ENCODE peak calls at places on chromosomes 7 and 10, in seven cellular contexts. One of them, this sample, is unnamed.
A peak's percentile ranks its signal among the peaks of the same experiment; 100 is the strongest.

GRCh38 chr10:71398991-71399375 is 2.3 kb downstream of the CDH23 start:
- DNase-seq in NCI-H1105: no peak
- DNase-seq in NCI-H1436: no peak
- DNase-seq in astrocyte of the spinal cord: no peak
- DNase-seq in cardiac fibroblast: no peak
- DNase-seq in RCC 7860: no peak
- DNase-seq in naive thymus-derived CD8-positive, alpha-beta T cell: no peak
- DNase-seq in this sample: no peak

GRCh38 chr10:116825901-116826300 is 23.4 kb upstream of the ENO4 start:
- DNase-seq in RCC 7860: no peak
- DNase-seq in cardiac fibroblast: no peak
- DNase-seq in NCI-H1436: no peak
- DNase-seq in astrocyte of the spinal cord: no peak
- DNase-seq in NCI-H1105: no peak
- DNase-seq in naive thymus-derived CD8-positive, alpha-beta T cell: no peak
- DNase-seq in this sample: no peak

GRCh38 chr7:44891791-44892190 is 6.5 kb upstream of the PURB start:
- DNase-seq in NCI-H1105: no peak
- DNase-seq in NCI-H1436: no peak
- DNase-seq in cardiac fibroblast: no peak
- DNase-seq in astrocyte of the spinal cord: no peak
- DNase-seq in RCC 7860: no peak
- DNase-seq in naive thymus-derived CD8-positive, alpha-beta T cell: no peak
- DNase-seq in this sample: no peak

GRCh38 chr10:31657471-31657844 is 271.2 kb downstream of the ARHGAP12 start:
- DNase-seq in cardiac fibroblast: peak; percentile 25
- DNase-seq in NCI-H1436: no peak
- DNase-seq in naive thymus-derived CD8-positive, alpha-beta T cell: no peak
- DNase-seq in NCI-H1105: no peak
- DNase-seq in RCC 7860: no peak
- DNase-seq in astrocyte of the spinal cord: no peak
- DNase-seq in this sample: no peak

GRCh38 chr10:127415901-127416630 is 133.0 kb upstream of the NPS start:
- DNase-seq in astrocyte of the spinal cord: no peak
- DNase-seq in cardiac fibroblast: no peak
- DNase-seq in NCI-H1436: no peak
- DNase-seq in NCI-H1105: no peak
- DNase-seq in naive thymus-derived CD8-positive, alpha-beta T cell: no peak
- DNase-seq in RCC 7860: no peak
- DNase-seq in this sample: no peak

GRCh38 chr10:89238956-89239713 is 12.4 kb downstream of the LIPA start:
- DNase-seq in naive thymus-derived CD8-positive, alpha-beta T cell: no peak
- DNase-seq in NCI-H1436: no peak
- DNase-seq in NCI-H1105: no peak
- DNase-seq in RCC 7860: no peak
- DNase-seq in cardiac fibroblast: no peak
- DNase-seq in astrocyte of the spinal cord: no peak
- DNase-seq in this sample: no peak

GRCh38 chr7:45658716-45659495 is 84.7 kb downstream of the ADCY1 start:
- DNase-seq in cardiac fibroblast: no peak
- DNase-seq in NCI-H1105: no peak
- DNase-seq in NCI-H1436: no peak
- DNase-seq in astrocyte of the spinal cord: no peak
- DNase-seq in naive thymus-derived CD8-positive, alpha-beta T cell: no peak
- DNase-seq in RCC 7860: no peak
- DNase-seq in this sample: no peak

GRCh38 chr10:44647877-44648542 is 263.1 kb upstream of the CXCL12 start:
- DNase-seq in naive thymus-derived CD8-positive, alpha-beta T cell: no peak
- DNase-seq in astrocyte of the spinal cord: peak; percentile 30
- DNase-seq in RCC 7860: no peak
- DNase-seq in cardiac fibroblast: peak; percentile 88
- DNase-seq in NCI-H1105: no peak
- DNase-seq in NCI-H1436: no peak
- DNase-seq in this sample: no peak

GRCh38 chr7:14376711-14377110 is 387.2 kb upstream of the ETV1 start:
- DNase-seq in cardiac fibroblast: no peak
- DNase-seq in NCI-H1105: no peak
- DNase-seq in RCC 7860: no peak
- DNase-seq in NCI-H1436: no peak
- DNase-seq in naive thymus-derived CD8-positive, alpha-beta T cell: no peak
- DNase-seq in astrocyte of the spinal cord: no peak
- DNase-seq in this sample: no peak

GRCh38 chr10:30002438-30003266 is 56.7 kb downstream of the JCAD start:
- DNase-seq in naive thymus-derived CD8-positive, alpha-beta T cell: peak; percentile 53
- DNase-seq in NCI-H1105: no peak
- DNase-seq in RCC 7860: peak; percentile 59
- DNase-seq in cardiac fibroblast: peak; percentile 86
- DNase-seq in astrocyte of the spinal cord: peak; percentile 80
- DNase-seq in NCI-H1436: peak; percentile 56
- DNase-seq in this sample: peak; percentile 43

GRCh38 chr10:14681305-14681704 is 93.4 kb downstream of the FAM107B start:
- DNase-seq in naive thymus-derived CD8-positive, alpha-beta T cell: no peak
- DNase-seq in RCC 7860: no peak
- DNase-seq in NCI-H1105: no peak
- DNase-seq in cardiac fibroblast: no peak
- DNase-seq in astrocyte of the spinal cord: no peak
- DNase-seq in NCI-H1436: no peak
- DNase-seq in this sample: no peak